ENCODE peak calls at places on chromosomes 13 and 19, in five cellular contexts. One of them, this sample, is unnamed.

GRCh38 chr13:86383151-86383550 is 583.9 kb upstream of the SLITRK6 start:
- DNase-seq in upper lobe of right lung: no peak
- DNase-seq in AG04450: no peak
- DNase-seq in adrenal gland: no peak
- DNase-seq in AG10803: no peak
- DNase-seq in this sample: no peak

GRCh38 chr13:72137782-72138181 is 270.8 kb upstream of the DACH1 start:
- DNase-seq in upper lobe of right lung: no peak
- DNase-seq in AG04450: no peak
- DNase-seq in adrenal gland: no peak
- DNase-seq in AG10803: no peak
- DNase-seq in this sample: no peak

GRCh38 chr13:83048419-83048818 is 833.9 kb downstream of the SLITRK1 start:
- DNase-seq in upper lobe of right lung: no peak
- DNase-seq in AG04450: no peak
- DNase-seq in adrenal gland: no peak
- DNase-seq in AG10803: peak; percentile 66
- DNase-seq in this sample: no peak

GRCh38 chr13:102903659-102904407 is 58.0 kb downstream of the ERCC5 start:
- DNase-seq in upper lobe of right lung: no peak
- DNase-seq in AG04450: no peak
- DNase-seq in adrenal gland: no peak
- DNase-seq in AG10803: peak; percentile 12
- DNase-seq in this sample: no peak

GRCh38 chr19:46213156-46213555 is 16.4 kb upstream of the IGFL1 start:
- DNase-seq in upper lobe of right lung: no peak
- DNase-seq in AG04450: no peak
- DNase-seq in adrenal gland: no peak
- DNase-seq in AG10803: no peak
- DNase-seq in this sample: no peak

GRCh38 chr13:25170554-25171107 is 1.5 kb downstream of the AMER2 start:
- DNase-seq in upper lobe of right lung: no peak
- DNase-seq in AG04450: no peak
- DNase-seq in adrenal gland: no peak
- DNase-seq in AG10803: no peak
- DNase-seq in this sample: no peak

GRCh38 chr13:41017153-41017552 is 2.0 kb downstream of the ELF1 start:
- DNase-seq in upper lobe of right lung: no peak
- DNase-seq in AG04450: no peak
- DNase-seq in adrenal gland: peak; percentile 32
- DNase-seq in AG10803: no peak
- DNase-seq in this sample: peak; percentile 41

GRCh38 chr13:21925720-21926119 is 254.8 kb downstream of the FGF9 start:
- DNase-seq in upper lobe of right lung: no peak
- DNase-seq in AG04450: no peak
- DNase-seq in adrenal gland: no peak
- DNase-seq in AG10803: no peak
- DNase-seq in this sample: no peak

GRCh38 chr13:60427285-60427684 is 30.3 kb downstream of the TDRD3 start:
- DNase-seq in upper lobe of right lung: no peak
- DNase-seq in AG04450: no peak
- DNase-seq in adrenal gland: no peak
- DNase-seq in AG10803: no peak
- DNase-seq in this sample: no peak

GRCh38 chr19:4807188-4807587 is 15.7 kb downstream of the FEM1A start:
- DNase-seq in upper lobe of right lung: peak; percentile 73
- DNase-seq in AG04450: no peak
- DNase-seq in adrenal gland: peak; percentile 65
- DNase-seq in AG10803: no peak
- DNase-seq in this sample: no peak

GRCh38 chr13:48448285-48448962 is 35.5 kb upstream of the LPAR6 start:
- DNase-seq in upper lobe of right lung: no peak
- DNase-seq in AG04450: no peak
- DNase-seq in adrenal gland: no peak
- DNase-seq in AG10803: no peak
- DNase-seq in this sample: no peak

GRCh38 chr13:40508112-40508511 is 158.3 kb downstream of the FOXO1 start:
- DNase-seq in upper lobe of right lung: no peak
- DNase-seq in AG04450: no peak
- DNase-seq in adrenal gland: no peak
- DNase-seq in AG10803: peak; percentile 69
- DNase-seq in this sample: no peak

GRCh38 chr19:55638864-55639359 is 1.9 kb upstream of the ZNF580 start:
- DNase-seq in upper lobe of right lung: peak; percentile 70
- DNase-seq in AG04450: no peak
- DNase-seq in adrenal gland: peak; percentile 32
- DNase-seq in AG10803: peak; percentile 37
- DNase-seq in this sample: no peak
- TF ChIP-seq CTCF in upper lobe of right lung: peak; percentile 43
- TF ChIP-seq CTCF in AG04450: peak; percentile 48
- TF ChIP-seq CTCF in adrenal gland: peak; percentile 24
- TF ChIP-seq CTCF in AG10803: peak; percentile 49
- TF ChIP-seq CTCF in this sample: no peak

DNA sequence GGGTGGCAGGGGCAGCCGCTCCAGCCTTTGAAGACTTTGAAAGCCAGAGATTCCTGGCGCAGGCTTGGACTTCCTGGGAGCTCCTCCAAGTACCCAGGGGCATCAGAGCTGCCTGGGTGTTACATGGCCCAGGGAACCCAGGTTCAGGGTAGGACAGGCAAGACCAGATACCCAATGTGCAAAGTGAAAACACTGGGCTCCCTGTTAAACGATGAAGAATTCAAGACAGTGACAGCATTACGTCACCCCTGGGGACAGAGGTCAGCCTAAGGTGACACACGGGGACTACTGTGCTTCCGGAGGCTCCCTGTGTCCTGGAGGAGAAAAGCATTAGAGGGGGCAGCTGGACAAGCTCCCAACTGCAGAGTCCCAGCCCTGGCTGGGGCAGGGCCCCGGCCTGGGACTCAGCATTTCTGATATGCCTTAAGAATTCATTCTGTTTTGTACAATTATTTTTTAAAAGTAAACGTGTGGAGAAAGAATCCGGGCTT is 5.7 kb downstream of the ARRDC2 start:
- DNase-seq in upper lobe of right lung: no peak
- DNase-seq in AG04450: no peak
- DNase-seq in adrenal gland: peak; percentile 56
- DNase-seq in AG10803: no peak
- DNase-seq in this sample: no peak
- TF ChIP-seq CTCF in upper lobe of right lung: no peak
- TF ChIP-seq CTCF in AG04450: no peak
- TF ChIP-seq CTCF in adrenal gland: no peak
- TF ChIP-seq CTCF in AG10803: no peak
- TF ChIP-seq CTCF in this sample: no peak

DNA sequence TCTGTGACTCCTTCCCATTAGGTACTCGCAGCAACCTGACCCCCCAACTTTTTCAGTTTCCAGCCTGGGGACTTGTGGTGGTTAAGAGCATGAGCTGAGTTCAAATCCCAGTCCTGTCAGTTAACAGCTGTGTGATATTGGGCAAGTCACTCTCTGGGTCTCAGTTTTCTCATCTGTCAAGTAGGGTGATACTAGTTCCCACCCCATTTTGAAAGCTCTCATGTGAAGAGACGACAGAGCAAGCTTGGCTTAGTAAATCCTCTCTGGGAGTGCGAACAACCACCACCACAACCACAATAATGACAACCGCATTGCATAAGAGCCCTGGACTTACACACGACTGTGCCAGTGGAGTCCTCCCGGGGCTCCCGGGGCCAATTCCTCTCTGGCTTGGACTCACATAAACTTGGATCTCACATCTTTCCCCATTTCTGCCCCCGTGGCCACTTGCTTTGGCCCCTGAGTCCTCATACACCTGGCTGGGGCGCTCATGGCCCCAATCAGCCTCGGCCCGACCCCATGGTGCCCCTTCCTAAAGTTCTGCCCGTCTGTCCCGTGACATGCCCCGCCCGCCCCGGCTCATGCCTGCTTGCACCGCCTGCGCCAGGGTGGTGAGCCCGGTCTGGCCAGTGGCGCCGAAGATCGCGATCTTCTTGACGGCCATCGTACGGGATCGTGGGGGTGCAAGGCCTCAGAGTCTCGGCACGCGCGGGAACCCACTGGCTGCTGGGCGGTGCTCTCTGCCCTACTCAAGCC is at the start of gene BLVRB:
- DNase-seq in upper lobe of right lung: no peak
- DNase-seq in AG04450: no peak
- DNase-seq in adrenal gland: peak; percentile 77
- DNase-seq in AG10803: peak; percentile 97
- DNase-seq in this sample: no peak
- TF ChIP-seq CTCF in upper lobe of right lung: no peak
- TF ChIP-seq CTCF in AG04450: no peak
- TF ChIP-seq CTCF in adrenal gland: no peak
- TF ChIP-seq CTCF in AG10803: no peak
- TF ChIP-seq CTCF in this sample: no peak

GRCh38 chr13:73883162-73883561 is 251.0 kb downstream of the KLF12 start:
- DNase-seq in upper lobe of right lung: no peak
- DNase-seq in AG04450: no peak
- DNase-seq in adrenal gland: no peak
- DNase-seq in AG10803: no peak
- DNase-seq in this sample: no peak

GRCh38 chr13:73876323-73876722 is 257.9 kb downstream of the KLF12 start:
- DNase-seq in upper lobe of right lung: no peak
- DNase-seq in AG04450: no peak
- DNase-seq in adrenal gland: no peak
- DNase-seq in AG10803: peak; percentile 30
- DNase-seq in this sample: no peak

GRCh38 chr13:73877399-73877798 is 256.8 kb downstream of the KLF12 start:
- DNase-seq in upper lobe of right lung: no peak
- DNase-seq in AG04450: no peak
- DNase-seq in adrenal gland: no peak
- DNase-seq in AG10803: no peak
- DNase-seq in this sample: no peak

GRCh38 chr13:73879346-73880020 is 254.7 kb downstream of the KLF12 start:
- DNase-seq in upper lobe of right lung: no peak
- DNase-seq in AG04450: no peak
- DNase-seq in adrenal gland: no peak
- DNase-seq in AG10803: no peak
- DNase-seq in this sample: no peak

GRCh38 chr13:73880365-73880764 is 253.8 kb downstream of the KLF12 start:
- DNase-seq in upper lobe of right lung: no peak
- DNase-seq in AG04450: no peak
- DNase-seq in adrenal gland: no peak
- DNase-seq in AG10803: peak; percentile 2
- DNase-seq in this sample: no peak
- TF ChIP-seq CTCF in upper lobe of right lung: no peak
- TF ChIP-seq CTCF in AG04450: no peak
- TF ChIP-seq CTCF in adrenal gland: no peak
- TF ChIP-seq CTCF in AG10803: no peak
- TF ChIP-seq CTCF in this sample: no peak

This sample was measured in stomach.